ENCODE peak calls at places on chromosomes 5 and 9, in ten cellular contexts. A, S, Q, P, X, O, V, W, T and D are unnamed samples. For H3K9me3 and H3K4me1, the result is how much of the 10 kb centered on the place peaks cover.

GRCh38 chr9:32351845-32352244 is 32.6 kb upstream of the ACO1 start:
- DNase-seq in A (peak), S (no peak), Q (no peak), P (no peak), X (no peak), O (no peak), V (no peak), W (no peak), T (peak), D (no peak)

GRCh38 chr5:148145916-148146315 is 22.4 kb upstream of the SPINK14 start:
- DNase-seq in A (peak), S (no peak), Q (peak), P (no peak), X (no peak), O (peak), V (peak), W (no peak), T (no peak), D (no peak)

GRCh38 chr5:97838214-97838613 is 655.2 kb upstream of the RIOK2 start:
- DNase-seq in A (peak), S (no peak), Q (peak), P (no peak), X (no peak), O (peak), V (no peak), W (no peak), T (peak), D (no peak)

GRCh38 chr5:61277190-61277589 is 54.9 kb upstream of the ZSWIM6 start:
- DNase-seq in A (peak), S (peak), Q (peak), P (no peak), X (no peak), O (no peak), V (no peak), W (no peak), T (no peak), D (no peak)

GRCh38 chr5:40623480-40624420 is 56.0 kb upstream of the PTGER4 start:
- DNase-seq in A (no peak), S (peak), Q (no peak), P (peak), X (no peak), O (peak), V (no peak), W (no peak), T (no peak), D (no peak)

GRCh38 chr5:56259002-56259511 is 25.9 kb upstream of the ANKRD55 start:
- DNase-seq in A (peak), S (no peak), Q (peak), P (no peak), X (no peak), O (peak), V (no peak), W (no peak), T (no peak), D (no peak)

GRCh38 chr5:147874910-147875367 is 3.6 kb upstream of the SCGB3A2 start:
- DNase-seq in A (no peak), S (no peak), Q (no peak), P (no peak), X (no peak), O (no peak), V (no peak), W (no peak), T (no peak), D (no peak)

GRCh38 chr5:56059854-56060253 is 65.1 kb upstream of the IL6ST start:
- DNase-seq in A (no peak), S (no peak), Q (no peak), P (no peak), X (no peak), O (no peak), V (no peak), W (no peak), T (no peak), D (no peak)

GRCh38 chr5:156376751-156377150 is 49.8 kb downstream of the SGCD start:
- DNase-seq in A (no peak), S (no peak), Q (no peak), P (no peak), X (no peak), O (no peak), V (no peak), W (no peak), T (no peak), D (no peak)

GRCh38 chr5:91125916-91126315 is 257.2 kb downstream of the ARRDC3 start:
- DNase-seq in A (peak), S (no peak), Q (no peak), P (no peak), X (no peak), O (peak), V (no peak), W (no peak), T (no peak), D (no peak)

GRCh38 chr9:120110520-120110919 is 469.4 kb downstream of the CDK5RAP2 start:
- DNase-seq in A (no peak), S (no peak), Q (no peak), P (no peak), X (no peak), O (no peak), V (no peak), W (no peak), T (no peak), D (no peak)

GRCh38 chr5:131384181-131384580 is 120.3 kb downstream of the CDC42SE2 start:
- DNase-seq in A (no peak), S (no peak), Q (no peak), P (no peak), X (no peak), O (no peak), V (no peak), W (no peak), T (no peak), D (no peak)

GRCh38 chr9:129867138-129868032 is 32.1 kb downstream of the USP20 start:
- DNase-seq in A (no peak), S (no peak), Q (no peak), P (no peak), X (no peak), O (no peak), V (no peak), W (no peak), T (no peak), D (no peak)

GRCh38 chr5:168822745-168823281 is 243.6 kb upstream of the PANK3 start:
- DNase-seq in A (peak), S (no peak), Q (no peak), P (no peak), X (no peak), O (no peak), V (no peak), W (no peak), T (no peak), D (no peak)

GRCh38 chr5:138331449-138332368 is at the start of gene CDC25C:
- DNase-seq in A (peak), S (peak), Q (peak), P (peak), X (peak), O (peak), V (peak), W (peak), T (peak), D (peak)

GRCh38 chr5:32600057-32600622 is 14.8 kb downstream of the SUB1 start:
- DNase-seq in A (peak), S (no peak), Q (peak), P (no peak), X (no peak), O (no peak), V (no peak), W (no peak), T (no peak), D (no peak)

GRCh38 chr9:83708515-83709158 is 879 bp upstream of the UBQLN1 start:
- DNase-seq in A (peak), S (no peak), Q (no peak), P (peak), X (peak), O (peak), V (peak), W (peak), T (peak), D (peak)

GRCh38 chr5:77426670-77427069 is 65.4 kb downstream of the WDR41 start:
- DNase-seq in A (peak), S (no peak), Q (no peak), P (no peak), X (no peak), O (peak), V (no peak), W (no peak), T (no peak), D (no peak)

GRCh38 chr5:173604141-173604540 is 12.3 kb downstream of the BOD1 start:
- DNase-seq in A (no peak), S (no peak), Q (no peak), P (no peak), X (no peak), O (no peak), V (no peak), W (no peak), T (no peak), D (no peak)

GRCh38 chr9:16119861-16120641 is 567.2 kb downstream of the CCDC171 start:
- DNase-seq in A (peak), S (no peak), Q (no peak), P (no peak), X (no peak), O (no peak), V (no peak), W (no peak), T (no peak), D (no peak)

GRCh38 chr9:138047469-138048040 is 170.0 kb downstream of the CACNA1B start:
- DNase-seq in A (no peak), S (no peak), Q (no peak), P (no peak), X (no peak), O (no peak), V (peak), W (no peak), T (no peak), D (no peak)

GRCh38 chr9:114798793-114799427 is 6.9 kb downstream of the TNFSF15 start:
- DNase-seq in A (no peak), S (no peak), Q (no peak), P (no peak), X (no peak), O (no peak), V (no peak), W (no peak), T (no peak), D (no peak)

GRCh38 chr9:76394023-76394895 is at the start of gene RFK:
- DNase-seq in A (peak), S (peak), Q (peak), P (peak), X (peak), O (peak), V (peak), W (peak), T (peak), D (peak)
- H3K27ac ChIP-seq in A (peak), S (peak), Q (peak), P (peak), X (peak), O (peak), V (peak), W (peak), T (peak), D (peak)

GRCh38 chr5:1961304-1961946 is 78.7 kb upstream of the IRX4 start:
- DNase-seq in A (no peak), S (no peak), Q (no peak), P (no peak), X (peak), O (no peak), V (no peak), W (peak), T (no peak), D (no peak)
- H3K9me3 ChIP-seq in A (under half), S (under half), Q (under half), P (under half), X (under half), O (under half), V (under half), W (under half), T (under half), D (under half)

GRCh38 chr9:12819436-12820185 is 44.8 kb downstream of the LURAP1L start:
- DNase-seq in A (peak), S (no peak), Q (no peak), P (no peak), X (no peak), O (no peak), V (no peak), W (no peak), T (peak), D (no peak)

GRCh38 chr9:12816656-12817101 is 41.9 kb downstream of the LURAP1L start:
- DNase-seq in A (no peak), S (no peak), Q (no peak), P (no peak), X (no peak), O (no peak), V (no peak), W (no peak), T (no peak), D (no peak)

GRCh38 chr9:12817702-12818101 is 42.9 kb downstream of the LURAP1L start:
- DNase-seq in A (peak), S (no peak), Q (no peak), P (no peak), X (no peak), O (peak), V (peak), W (peak), T (peak), D (no peak)

GRCh38 chr9:12815895-12816294 is 41.1 kb downstream of the LURAP1L start:
- DNase-seq in A (no peak), S (no peak), Q (no peak), P (no peak), X (no peak), O (no peak), V (no peak), W (no peak), T (no peak), D (no peak)

DNA sequence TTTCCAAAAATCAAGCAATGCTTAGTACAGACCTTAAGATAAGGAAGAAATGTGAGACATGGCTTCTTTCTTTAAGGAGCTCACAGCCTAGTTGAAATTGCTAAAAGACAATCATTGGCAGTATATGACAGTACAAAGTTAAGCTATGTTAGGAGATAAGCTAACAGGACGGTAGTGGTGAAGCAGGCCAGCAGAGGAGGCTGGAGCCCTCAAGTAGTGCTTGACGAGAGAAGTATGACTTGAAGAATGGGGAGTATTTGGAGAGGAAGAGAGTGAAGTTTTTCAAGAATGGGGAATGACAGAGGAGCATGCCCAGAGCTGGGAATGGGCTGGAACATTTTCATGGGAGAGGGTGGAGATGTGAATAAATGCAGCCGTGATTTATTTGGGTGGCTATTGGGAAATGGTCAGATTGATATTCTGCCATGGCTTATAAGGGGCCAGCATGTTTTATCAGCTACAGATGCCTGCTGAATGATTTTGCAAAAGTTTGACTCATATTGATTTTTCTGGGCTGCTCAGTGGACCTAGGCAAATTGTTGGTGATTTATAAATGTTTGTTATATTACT is 43.7 kb downstream of the LURAP1L start:
- DNase-seq in A (peak), S (no peak), Q (no peak), P (no peak), X (no peak), O (no peak), V (no peak), W (peak), T (no peak), D (no peak)
- H3K4me1 ChIP-seq in A (under half), S (under half), Q (under half), P (under half), X (under half), O (under half), V (half or more), W (under half), T (under half), D (under half)

DNA sequence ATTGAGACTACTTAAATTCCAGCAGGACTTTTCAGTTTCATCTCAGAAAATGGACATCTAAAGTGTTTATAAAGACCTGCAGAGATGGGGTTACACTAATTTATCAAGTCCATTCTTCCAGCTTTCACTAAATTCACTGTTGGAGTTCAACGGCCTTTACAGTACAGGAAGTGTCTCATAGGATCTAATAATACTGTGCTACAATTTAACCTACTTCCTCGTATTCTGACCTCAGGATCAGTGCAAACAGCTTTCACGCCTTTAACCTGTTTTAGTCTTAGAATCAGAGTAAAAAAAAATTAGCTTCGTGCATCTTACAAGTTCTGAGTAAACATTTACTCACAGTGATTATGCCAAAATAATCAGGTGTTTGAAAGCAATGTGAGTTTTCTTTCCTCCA is 632.6 kb upstream of the DMAC1 start:
- DNase-seq in A (no peak), S (no peak), Q (peak), P (no peak), X (no peak), O (no peak), V (no peak), W (no peak), T (no peak), D (no peak)
- H3K27ac ChIP-seq in A (no peak), S (no peak), Q (no peak), P (no peak), X (no peak), O (no peak), V (no peak), W (no peak), T (no peak), D (no peak)

GRCh38 chr9:130998596-130999264 is 10.2 kb upstream of the LAMC3 start:
- DNase-seq in A (no peak), S (no peak), Q (no peak), P (no peak), X (no peak), O (no peak), V (no peak), W (no peak), T (no peak), D (no peak)
- H3K9me3 ChIP-seq in A (under half), S (under half), Q (under half), P (under half), X (under half), O (under half), V (under half), W (under half), T (under half), D (under half)